ENCODE peak calls at places on chromosome 3, in six cellular contexts. Y, M, U, J, R and X are unnamed samples.
A peak's percentile ranks its signal among the peaks of the same experiment; 100 is the strongest.

GRCh38 chr3:51961607-51962569 is 5.4 kb downstream of the PCBP4 start:
- DNase-seq in Y (no peak), M (no peak), U (no peak), J (no peak), R (no peak), X (no peak)

GRCh38 chr3:156681003-156681402 is 6.6 kb downstream of the TIPARP start:
- DNase-seq in Y (peak; percentile 71), M (no peak), U (peak; percentile 73), J (no peak), R (no peak), X (peak; percentile 98)

GRCh38 chr3:123292321-123293310 is 90.9 kb downstream of the SEC22A start:
- DNase-seq in Y (no peak), M (no peak), U (no peak), J (no peak), R (no peak), X (no peak)

GRCh38 chr3:66450389-66451022 is 50.3 kb downstream of the LRIG1 start:
- DNase-seq in Y (no peak), M (peak; percentile 93), U (peak; percentile 77), J (no peak), R (no peak), X (peak; percentile 19)

GRCh38 chr3:194382196-194382891 is 12.8 kb upstream of the LRRC15 start:
- DNase-seq in Y (no peak), M (no peak), U (no peak), J (no peak), R (no peak), X (no peak)

GRCh38 chr3:71050521-71051258 is 532.8 kb downstream of the FOXP1 start:
- DNase-seq in Y (peak; percentile 61), M (peak; percentile 95), U (peak; percentile 41), J (no peak), R (no peak), X (peak; percentile 76)

GRCh38 chr3:72445827-72446405 is 402.3 kb downstream of the SHQ1 start:
- DNase-seq in Y (no peak), M (peak; percentile 41), U (no peak), J (no peak), R (no peak), X (no peak)

GRCh38 chr3:42020681-42021307 is 58.9 kb upstream of the ULK4 start:
- DNase-seq in Y (no peak), M (no peak), U (peak; percentile 70), J (no peak), R (no peak), X (peak; percentile 26)

GRCh38 chr3:195450731-195451229 is 8.0 kb upstream of the ACAP2 start:
- DNase-seq in Y (no peak), M (no peak), U (peak; percentile 46), J (no peak), R (no peak), X (no peak)

GRCh38 chr3:115855911-115856310 is 232.6 kb downstream of the GAP43 start:
- DNase-seq in Y (no peak), M (no peak), U (peak; percentile 54), J (no peak), R (no peak), X (no peak)

GRCh38 chr3:180749796-180750195 is 70.5 kb upstream of the CCDC39 start:
- DNase-seq in Y (no peak), M (no peak), U (no peak), J (no peak), R (no peak), X (no peak)

GRCh38 chr3:15610083-15610482 is 8.5 kb downstream of the BTD start:
- DNase-seq in Y (peak; percentile 63), M (no peak), U (peak; percentile 70), J (no peak), R (no peak), X (no peak)

GRCh38 chr3:120850326-120851295 is 57.4 kb upstream of the STXBP5L start:
- DNase-seq in Y (no peak), M (peak; percentile 22), U (peak; percentile 6), J (no peak), R (no peak), X (no peak)

GRCh38 chr3:40631341-40631995 is 106.7 kb downstream of the ZNF621 start:
- DNase-seq in Y (no peak), M (no peak), U (no peak), J (no peak), R (no peak), X (no peak)

GRCh38 chr3:38283810-38284775 is 2.0 kb downstream of the SLC22A14 start:
- DNase-seq in Y (no peak), M (no peak), U (peak; percentile 86), J (no peak), R (no peak), X (no peak)

GRCh38 chr3:53346922-53347260 is 452 bp downstream of the DCP1A start:
- DNase-seq in Y (no peak), M (no peak), U (no peak), J (no peak), R (no peak), X (peak; percentile 2)

GRCh38 chr3:193665370-193665989 is 72.5 kb downstream of the OPA1 start:
- DNase-seq in Y (peak; percentile 25), M (peak; percentile 15), U (peak; percentile 17), J (no peak), R (no peak), X (peak; percentile 61)

GRCh38 chr3:141148770-141149169 is 82.9 kb upstream of the PXYLP1 start:
- DNase-seq in Y (no peak), M (no peak), U (no peak), J (no peak), R (no peak), X (no peak)

GRCh38 chr3:126473292-126474168 is 2.2 kb downstream of the ZXDC start:
- DNase-seq in Y (no peak), M (no peak), U (no peak), J (no peak), R (no peak), X (peak; percentile 47)

GRCh38 chr3:29764603-29765254 is 483.9 kb downstream of the RBMS3 start:
- DNase-seq in Y (no peak), M (peak; percentile 54), U (peak; percentile 33), J (no peak), R (no peak), X (peak; percentile 23)

GRCh38 chr3:10459954-10460754 is 45.2 kb downstream of the ATP2B2 start:
- DNase-seq in Y (peak; percentile 73), M (no peak), U (peak; percentile 70), J (no peak), R (no peak), X (peak; percentile 62)

GRCh38 chr3:119323401-119324107 is 29.4 kb downstream of the ARHGAP31 start:
- DNase-seq in Y (no peak), M (peak; percentile 12), U (no peak), J (no peak), R (no peak), X (peak; percentile 40)

GRCh38 chr3:31219131-31219843 is 313.4 kb upstream of the STT3B start:
- DNase-seq in Y (no peak), M (no peak), U (no peak), J (no peak), R (no peak), X (no peak)

GRCh38 chr3:68972358-68972979 is 40.1 kb upstream of the TAFA4 start:
- DNase-seq in Y (peak; percentile 63), M (peak; percentile 76), U (peak; percentile 65), J (peak; percentile 7), R (peak; percentile 2), X (peak; percentile 61)

GRCh38 chr3:185215873-185216586 is 37.8 kb downstream of the EHHADH start:
- DNase-seq in Y (peak; percentile 14), M (peak; percentile 38), U (no peak), J (no peak), R (no peak), X (peak; percentile 37)

GRCh38 chr3:112358311-112358780 is 25.4 kb downstream of the CD200 start:
- DNase-seq in Y (no peak), M (no peak), U (no peak), J (no peak), R (no peak), X (no peak)

GRCh38 chr3:195238626-195239118 is 32.3 kb downstream of the XXYLT1 start:
- DNase-seq in Y (no peak), M (no peak), U (peak; percentile 60), J (no peak), R (no peak), X (no peak)

GRCh38 chr3:98984024-98984423 is 82.5 kb upstream of the DCBLD2 start:
- DNase-seq in Y (no peak), M (no peak), U (no peak), J (no peak), R (no peak), X (peak; percentile 53)

GRCh38 chr3:9204253-9205005 is 45.0 kb downstream of the SRGAP3 start:
- DNase-seq in Y (peak; percentile 67), M (peak; percentile 86), U (no peak), J (no peak), R (no peak), X (no peak)

GRCh38 chr3:44518782-44519156 is 36.2 kb upstream of the ZKSCAN7 start:
- DNase-seq in Y (no peak), M (no peak), U (no peak), J (no peak), R (no peak), X (no peak)

GRCh38 chr3:178967184-178967532 is 104.5 kb downstream of the ZMAT3 start:
- DNase-seq in Y (no peak), M (no peak), U (no peak), J (no peak), R (no peak), X (no peak)

GRCh38 chr3:40741729-40742128 is 217.0 kb downstream of the ZNF621 start:
- DNase-seq in Y (no peak), M (peak; percentile 21), U (no peak), J (no peak), R (no peak), X (no peak)

GRCh38 chr3:160006282-160007163 is 17.9 kb downstream of the IL12A start:
- DNase-seq in Y (peak; percentile 47), M (peak; percentile 89), U (peak; percentile 86), J (no peak), R (no peak), X (peak; percentile 81)

GRCh38 chr3:124770341-124771082 is 40.3 kb downstream of the UMPS start:
- DNase-seq in Y (no peak), M (peak; percentile 60), U (peak; percentile 16), J (no peak), R (no peak), X (peak; percentile 71)

GRCh38 chr3:30188713-30189112 is 417.7 kb upstream of the TGFBR2 start:
- DNase-seq in Y (no peak), M (no peak), U (no peak), J (no peak), R (no peak), X (no peak)

GRCh38 chr3:47266709-47267489 is 15.7 kb downstream of the KIF9 start:
- DNase-seq in Y (peak; percentile 80), M (peak; percentile 52), U (peak; percentile 91), J (peak; percentile 16), R (peak; percentile 15), X (peak; percentile 71)

GRCh38 chr3:27616031-27616430 is 106.1 kb downstream of the EOMES start:
- DNase-seq in Y (no peak), M (no peak), U (no peak), J (no peak), R (no peak), X (no peak)